ENCODE peak calls at places on chromosomes 13 and 19, in eight cellular contexts. B, J, R, V, S, N, A and X are unnamed samples.

GRCh38 chr13:98576215-98576945 is 527 bp downstream of the STK24 start:
- DNase-seq in B (peak; percentile 43), J (no peak), R (no peak), V (peak; percentile 22), S (peak; percentile 43), N (peak; percentile 47), A (peak; percentile 72), X (no peak)

GRCh38 chr13:21429217-21429616 is 29.9 kb downstream of the ZDHHC20 start:
- DNase-seq in B (no peak), J (no peak), R (no peak), V (no peak), S (no peak), N (no peak), A (no peak), X (no peak)

GRCh38 chr19:1449467-1450442 is at the start of gene APC2:
- DNase-seq in B (no peak), J (no peak), R (no peak), V (no peak), S (no peak), N (no peak), A (peak; percentile 49), X (peak; percentile 44)

GRCh38 chr19:29245221-29245620 is 32.3 kb upstream of the UQCRFS1 start:
- DNase-seq in B (no peak), J (no peak), R (no peak), V (no peak), S (no peak), N (no peak), A (no peak), X (no peak)

GRCh38 chr19:3366104-3366760 is at the start of gene NFIC:
- DNase-seq in B (no peak), J (no peak), R (no peak), V (peak; percentile 81), S (peak; percentile 19), N (no peak), A (peak; percentile 75), X (peak; percentile 90)

GRCh38 chr13:37288057-37288720 is 182.7 kb upstream of the CSNK1A1L start:
- DNase-seq in B (no peak), J (no peak), R (no peak), V (no peak), S (no peak), N (no peak), A (no peak), X (no peak)

GRCh38 chr13:111630411-111630810 is 310.0 kb downstream of the TEX29 start:
- DNase-seq in B (no peak), J (no peak), R (no peak), V (no peak), S (no peak), N (no peak), A (no peak), X (no peak)

GRCh38 chr13:47901451-47901850 is 99.6 kb downstream of the SUCLA2 start:
- DNase-seq in B (no peak), J (no peak), R (no peak), V (no peak), S (no peak), N (no peak), A (no peak), X (peak; percentile 20)

GRCh38 chr19:18946918-18947317 is 5.9 kb upstream of the HOMER3 start:
- DNase-seq in B (no peak), J (no peak), R (no peak), V (no peak), S (no peak), N (no peak), A (no peak), X (no peak)

GRCh38 chr13:74087304-74087703 is 46.9 kb downstream of the KLF12 start:
- DNase-seq in B (no peak), J (no peak), R (no peak), V (no peak), S (no peak), N (no peak), A (no peak), X (no peak)

GRCh38 chr13:106530907-106531520 is 4.4 kb downstream of the EFNB2 start:
- DNase-seq in B (no peak), J (no peak), R (no peak), V (no peak), S (no peak), N (no peak), A (no peak), X (no peak)

GRCh38 chr13:55534306-55534705 is 1606.4 kb upstream of the PRR20A start:
- DNase-seq in B (no peak), J (no peak), R (no peak), V (no peak), S (no peak), N (no peak), A (no peak), X (no peak)

GRCh38 chr13:108561152-108561551 is 68.3 kb upstream of the MYO16 start:
- DNase-seq in B (no peak), J (no peak), R (no peak), V (no peak), S (no peak), N (no peak), A (no peak), X (no peak)

GRCh38 chr13:42395066-42395821 is 123.3 kb downstream of the AKAP11 start:
- DNase-seq in B (no peak), J (no peak), R (no peak), V (no peak), S (peak; percentile 11), N (no peak), A (no peak), X (no peak)